ENCODE peak calls at places on chromosomes 13 and 19, in six cellular contexts. One of them, this sample, is unnamed.

GRCh38 chr19:3405261-3405653 is 38.9 kb downstream of the NFIC start:
- DNase-seq in Panc1: no peak
- DNase-seq in A549: no peak
- DNase-seq in GM23338: no peak
- DNase-seq in HepG2: no peak
- DNase-seq in GM12878: no peak
- DNase-seq in this sample: no peak

GRCh38 chr19:57096640-57097361 is 23.0 kb upstream of the USP29 start:
- DNase-seq in Panc1: no peak
- DNase-seq in A549: no peak
- DNase-seq in GM23338: no peak
- DNase-seq in HepG2: peak; percentile 75
- DNase-seq in GM12878: no peak
- DNase-seq in this sample: no peak

GRCh38 chr19:2291185-2291751 is 9.3 kb upstream of the PEAK3 start:
- DNase-seq in Panc1: no peak
- DNase-seq in A549: no peak
- DNase-seq in GM23338: peak; percentile 84
- DNase-seq in HepG2: no peak
- DNase-seq in GM12878: no peak
- DNase-seq in this sample: peak; percentile 84

GRCh38 chr13:61466280-61466679 is 50.6 kb upstream of the PCDH20 start:
- DNase-seq in Panc1: no peak
- DNase-seq in A549: no peak
- DNase-seq in GM23338: peak; percentile 57
- DNase-seq in HepG2: peak; percentile 3
- DNase-seq in GM12878: no peak
- DNase-seq in this sample: no peak

GRCh38 chr13:102580552-102581169 is 16.1 kb upstream of the TPP2 start:
- DNase-seq in Panc1: peak; percentile 53
- DNase-seq in A549: no peak
- DNase-seq in GM23338: peak; percentile 86
- DNase-seq in HepG2: peak; percentile 55
- DNase-seq in GM12878: no peak
- DNase-seq in this sample: peak; percentile 54

GRCh38 chr19:55301459-55302331 is 17.9 kb downstream of the BRSK1 start:
- DNase-seq in Panc1: peak; percentile 55
- DNase-seq in A549: peak; percentile 100
- DNase-seq in GM23338: peak; percentile 96
- DNase-seq in HepG2: peak; percentile 68
- DNase-seq in GM12878: peak; percentile 59
- DNase-seq in this sample: peak; percentile 99

GRCh38 chr13:113585828-113586355 is 1.3 kb downstream of the TFDP1 start:
- DNase-seq in Panc1: no peak
- DNase-seq in A549: no peak
- DNase-seq in GM23338: no peak
- DNase-seq in HepG2: no peak
- DNase-seq in GM12878: no peak
- DNase-seq in this sample: no peak

GRCh38 chr19:16985403-16985802 is 41.2 kb downstream of the CPAMD8 start:
- DNase-seq in Panc1: no peak
- DNase-seq in A549: no peak
- DNase-seq in GM23338: no peak
- DNase-seq in HepG2: no peak
- DNase-seq in GM12878: no peak
- DNase-seq in this sample: no peak

GRCh38 chr19:33720155-33720493 is 76.5 kb upstream of the KCTD15 start:
- DNase-seq in Panc1: no peak
- DNase-seq in A549: no peak
- DNase-seq in GM23338: no peak
- DNase-seq in HepG2: no peak
- DNase-seq in GM12878: no peak
- DNase-seq in this sample: no peak

GRCh38 chr13:98508280-98509074 is 68.4 kb downstream of the STK24 start:
- DNase-seq in Panc1: no peak
- DNase-seq in A549: no peak
- DNase-seq in GM23338: no peak
- DNase-seq in HepG2: peak; percentile 35
- DNase-seq in GM12878: no peak
- DNase-seq in this sample: no peak

GRCh38 chr19:19488875-19489690 is 26.3 kb downstream of the TSSK6 start:
- DNase-seq in Panc1: peak; percentile 64
- DNase-seq in A549: peak; percentile 38
- DNase-seq in GM23338: peak; percentile 99
- DNase-seq in HepG2: peak; percentile 60
- DNase-seq in GM12878: peak; percentile 73
- DNase-seq in this sample: peak; percentile 82

GRCh38 chr13:36820222-36820621 is 1.2 kb downstream of the RFXAP start:
- DNase-seq in Panc1: no peak
- DNase-seq in A549: no peak
- DNase-seq in GM23338: no peak
- DNase-seq in HepG2: no peak
- DNase-seq in GM12878: peak; percentile 26
- DNase-seq in this sample: no peak

GRCh38 chr13:59373341-59373740 is 790.4 kb downstream of the DIAPH3 start:
- DNase-seq in Panc1: no peak
- DNase-seq in A549: no peak
- DNase-seq in GM23338: no peak
- DNase-seq in HepG2: no peak
- DNase-seq in GM12878: no peak
- DNase-seq in this sample: no peak

GRCh38 chr19:18349524-18350128 is 9.2 kb downstream of the PGPEP1 start:
- DNase-seq in Panc1: no peak
- DNase-seq in A549: peak; percentile 69
- DNase-seq in GM23338: peak; percentile 79
- DNase-seq in HepG2: peak; percentile 40
- DNase-seq in GM12878: no peak
- DNase-seq in this sample: peak; percentile 84

GRCh38 chr13:39942901-39943273 is 287.4 kb downstream of the COG6 start:
- DNase-seq in Panc1: peak; percentile 55
- DNase-seq in A549: peak; percentile 58
- DNase-seq in GM23338: peak; percentile 94
- DNase-seq in HepG2: peak; percentile 66
- DNase-seq in GM12878: peak; percentile 50
- DNase-seq in this sample: peak; percentile 63

GRCh38 chr13:46586766-46587509 is 34.0 kb downstream of the LRCH1 start:
- DNase-seq in Panc1: no peak
- DNase-seq in A549: no peak
- DNase-seq in GM23338: no peak
- DNase-seq in HepG2: no peak
- DNase-seq in GM12878: no peak
- DNase-seq in this sample: no peak

DNA sequence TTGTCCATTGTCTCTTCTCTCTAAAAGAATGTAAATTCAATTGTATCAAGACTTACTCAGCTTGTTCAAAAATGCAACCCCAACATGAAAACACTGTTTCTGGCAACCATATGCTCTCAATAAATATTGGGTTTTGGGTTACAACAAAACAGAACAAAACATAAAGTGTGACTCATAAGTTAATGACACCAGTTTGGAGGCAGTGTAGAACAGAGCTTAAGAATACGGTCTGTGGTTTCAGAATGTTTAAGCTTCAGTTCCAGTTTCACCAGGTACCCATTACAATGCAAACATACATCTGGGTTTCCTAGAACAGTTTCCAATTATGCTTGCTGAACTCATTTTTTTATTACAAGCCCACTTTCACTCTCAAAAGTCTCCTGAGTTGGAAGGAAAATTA is 285.8 kb upstream of the PCDH9 start:
- DNase-seq in Panc1: no peak
- DNase-seq in A549: no peak
- DNase-seq in GM23338: no peak
- DNase-seq in HepG2: no peak
- DNase-seq in GM12878: no peak
- DNase-seq in this sample: no peak
- TF ChIP-seq REST in Panc1: no peak
- TF ChIP-seq REST in A549: no peak
- TF ChIP-seq REST in GM23338: no peak
- TF ChIP-seq REST in HepG2: no peak
- TF ChIP-seq REST in GM12878: no peak
- TF ChIP-seq REST in this sample: no peak

GRCh38 chr19:9597027-9597426 is 12.7 kb upstream of the ZNF121 start:
- DNase-seq in Panc1: peak; percentile 63
- DNase-seq in A549: no peak
- DNase-seq in GM23338: no peak
- DNase-seq in HepG2: no peak
- DNase-seq in GM12878: no peak
- DNase-seq in this sample: no peak
- TF ChIP-seq REST in Panc1: no peak
- TF ChIP-seq REST in A549: no peak
- TF ChIP-seq REST in GM23338: no peak
- TF ChIP-seq REST in HepG2: no peak
- TF ChIP-seq REST in GM12878: no peak
- TF ChIP-seq REST in this sample: no peak

GRCh38 chr13:78319101-78319627 is 284.2 kb downstream of the POU4F1 start:
- DNase-seq in Panc1: no peak
- DNase-seq in A549: no peak
- DNase-seq in GM23338: no peak
- DNase-seq in HepG2: peak; percentile 2
- DNase-seq in GM12878: no peak
- DNase-seq in this sample: peak; percentile 0

GRCh38 chr13:78317030-78317429 is 286.3 kb downstream of the POU4F1 start:
- DNase-seq in Panc1: peak; percentile 1
- DNase-seq in A549: no peak
- DNase-seq in GM23338: peak; percentile 34
- DNase-seq in HepG2: no peak
- DNase-seq in GM12878: no peak
- DNase-seq in this sample: peak; percentile 0
- TF ChIP-seq REST in Panc1: no peak
- TF ChIP-seq REST in A549: no peak
- TF ChIP-seq REST in GM23338: no peak
- TF ChIP-seq REST in HepG2: no peak
- TF ChIP-seq REST in GM12878: no peak
- TF ChIP-seq REST in this sample: no peak

DNA sequence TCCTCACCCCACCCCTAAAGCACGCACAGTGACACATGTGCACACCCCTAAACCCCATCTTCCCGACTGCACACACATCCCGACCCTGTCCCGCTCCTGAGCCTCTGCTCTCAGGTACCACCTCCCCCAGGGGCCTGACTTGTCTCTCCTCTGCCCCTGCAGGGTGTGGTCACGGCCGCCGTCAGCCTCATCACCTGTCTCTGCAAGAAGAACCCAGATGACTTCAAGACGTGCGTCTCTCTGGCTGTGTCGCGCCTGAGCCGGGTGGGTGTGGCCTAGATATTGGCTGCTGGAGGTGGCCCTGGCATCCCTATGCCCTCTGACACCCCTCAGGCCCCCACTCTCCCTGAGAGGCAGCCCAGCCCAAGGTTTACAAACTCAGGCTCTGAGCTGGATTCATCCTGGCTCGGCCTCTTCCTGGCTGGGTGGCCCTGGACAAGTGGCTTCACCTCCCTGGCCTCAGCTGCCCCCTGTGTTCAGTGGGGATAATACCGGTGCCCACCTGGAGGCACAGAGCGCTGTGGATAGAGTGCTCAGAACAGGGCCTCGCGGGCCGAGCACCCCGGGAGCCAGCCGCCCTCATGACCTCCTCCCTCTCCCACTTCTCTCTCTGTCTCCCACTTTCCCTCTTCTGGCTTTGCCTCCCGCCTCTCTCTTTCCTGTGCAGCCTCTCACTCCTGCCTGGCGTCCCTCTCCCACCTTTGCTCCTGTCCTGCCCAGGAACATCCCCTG is 20.1 kb downstream of the FUZ start:
- DNase-seq in Panc1: no peak
- DNase-seq in A549: no peak
- DNase-seq in GM23338: no peak
- DNase-seq in HepG2: no peak
- DNase-seq in GM12878: no peak
- DNase-seq in this sample: no peak
- TF ChIP-seq REST in Panc1: no peak
- TF ChIP-seq REST in A549: no peak
- TF ChIP-seq REST in GM23338: no peak
- TF ChIP-seq REST in HepG2: no peak
- TF ChIP-seq REST in GM12878: no peak
- TF ChIP-seq REST in this sample: no peak

GRCh38 chr19:14147797-14148605 is 11.6 kb upstream of the ASF1B start:
- DNase-seq in Panc1: no peak
- DNase-seq in A549: peak; percentile 73
- DNase-seq in GM23338: peak; percentile 75
- DNase-seq in HepG2: peak; percentile 39
- DNase-seq in GM12878: no peak
- DNase-seq in this sample: peak; percentile 92
- TF ChIP-seq REST in Panc1: no peak
- TF ChIP-seq REST in A549: no peak
- TF ChIP-seq REST in GM23338: no peak
- TF ChIP-seq REST in HepG2: no peak
- TF ChIP-seq REST in GM12878: no peak
- TF ChIP-seq REST in this sample: no peak

DNA sequence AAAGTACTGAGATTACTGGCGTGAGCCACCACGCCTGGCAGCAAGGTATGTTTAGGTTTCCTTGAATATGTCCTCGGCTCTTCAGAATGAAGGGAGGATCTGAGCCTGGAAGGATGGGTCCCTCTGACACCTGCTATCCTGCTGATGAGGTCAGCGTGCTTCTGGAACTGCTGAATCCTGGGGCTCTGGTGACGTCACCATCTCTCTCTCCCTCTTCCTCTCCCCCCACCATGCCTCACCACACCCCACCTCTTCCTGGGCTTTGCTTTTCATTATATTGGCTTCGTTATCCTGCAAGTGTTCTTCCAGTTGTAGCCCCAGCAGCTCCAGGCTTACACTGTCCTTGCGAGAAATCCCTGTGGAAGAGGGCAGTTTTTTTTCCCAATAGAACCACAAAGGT is 49.8 kb downstream of the CCNE1 start:
- DNase-seq in Panc1: no peak
- DNase-seq in A549: no peak
- DNase-seq in GM23338: no peak
- DNase-seq in HepG2: no peak
- DNase-seq in GM12878: no peak
- DNase-seq in this sample: no peak
- TF ChIP-seq REST in Panc1: no peak
- TF ChIP-seq REST in A549: no peak
- TF ChIP-seq REST in GM23338: no peak
- TF ChIP-seq REST in HepG2: no peak
- TF ChIP-seq REST in GM12878: no peak
- TF ChIP-seq REST in this sample: no peak

DNA sequence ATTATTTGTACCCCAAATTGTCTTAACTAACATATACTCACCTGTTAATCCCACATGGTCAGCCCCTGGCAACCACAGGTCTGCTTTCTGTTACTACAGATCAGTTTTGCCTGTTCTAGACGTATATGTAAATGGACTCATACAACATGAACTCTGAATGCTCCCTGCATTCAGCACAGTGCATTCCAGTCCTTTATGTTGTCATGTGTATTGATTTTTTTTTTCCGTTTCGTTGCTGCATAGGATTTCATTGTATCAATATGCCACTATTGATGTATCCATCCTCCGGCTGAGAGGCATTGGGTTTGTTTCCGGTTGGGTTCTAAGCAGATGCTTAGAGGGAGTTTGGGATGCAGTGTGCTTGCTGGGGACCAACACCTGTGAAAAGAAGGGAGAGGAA is 36.1 kb upstream of the TNFRSF19 start:
- DNase-seq in Panc1: no peak
- DNase-seq in A549: no peak
- DNase-seq in GM23338: no peak
- DNase-seq in HepG2: peak; percentile 26
- DNase-seq in GM12878: no peak
- DNase-seq in this sample: no peak
- TF ChIP-seq REST in Panc1: no peak
- TF ChIP-seq REST in A549: no peak
- TF ChIP-seq REST in GM23338: no peak
- TF ChIP-seq REST in HepG2: no peak
- TF ChIP-seq REST in GM12878: no peak
- TF ChIP-seq REST in this sample: no peak

This sample was measured in SK-N-SH.